ENCODE peak calls at places on chromosomes 13 and 19, in seven cellular contexts. One of them, this sample, is unnamed.

GRCh38 chr13:90752070-90752469 is 595.4 kb upstream of the MIR17HG start:
- DNase-seq in lung: no peak
- DNase-seq in H9: no peak
- DNase-seq in HEK293T: no peak
- DNase-seq in stimulated activated CD4-positive, alpha-beta T cell treated with anti-CD3 and anti-CD28 coated beads, Interleukin-12 subunit alpha, Interleukin-12 subunit beta, amount 100 ng/mL, for 48 hours: no peak
- DNase-seq in CD4-positive, alpha-beta T cell: no peak
- DNase-seq in T-helper 9 cell: no peak
- DNase-seq in this sample: no peak

GRCh38 chr13:99371956-99372355 is 64.8 kb upstream of the GPR183 start:
- DNase-seq in lung: no peak
- DNase-seq in H9: no peak
- DNase-seq in HEK293T: no peak
- DNase-seq in stimulated activated CD4-positive, alpha-beta T cell treated with anti-CD3 and anti-CD28 coated beads, Interleukin-12 subunit alpha, Interleukin-12 subunit beta, amount 100 ng/mL, for 48 hours: peak
- DNase-seq in CD4-positive, alpha-beta T cell: peak
- DNase-seq in T-helper 9 cell: peak
- DNase-seq in this sample: no peak

GRCh38 chr19:56111601-56112312 is 9.3 kb downstream of the ZNF787 start:
- DNase-seq in lung: peak
- DNase-seq in H9: no peak
- DNase-seq in HEK293T: no peak
- DNase-seq in stimulated activated CD4-positive, alpha-beta T cell treated with anti-CD3 and anti-CD28 coated beads, Interleukin-12 subunit alpha, Interleukin-12 subunit beta, amount 100 ng/mL, for 48 hours: no peak
- DNase-seq in CD4-positive, alpha-beta T cell: peak
- DNase-seq in T-helper 9 cell: no peak
- DNase-seq in this sample: no peak

GRCh38 chr13:30734434-30734833 is 909 bp upstream of the ALOX5AP start:
- DNase-seq in lung: no peak
- DNase-seq in H9: no peak
- DNase-seq in HEK293T: no peak
- DNase-seq in stimulated activated CD4-positive, alpha-beta T cell treated with anti-CD3 and anti-CD28 coated beads, Interleukin-12 subunit alpha, Interleukin-12 subunit beta, amount 100 ng/mL, for 48 hours: no peak
- DNase-seq in CD4-positive, alpha-beta T cell: no peak
- DNase-seq in T-helper 9 cell: no peak
- DNase-seq in this sample: no peak

GRCh38 chr13:107202371-107203023 is 634.6 kb upstream of the ARGLU1 start:
- DNase-seq in lung: peak
- DNase-seq in H9: no peak
- DNase-seq in HEK293T: no peak
- DNase-seq in stimulated activated CD4-positive, alpha-beta T cell treated with anti-CD3 and anti-CD28 coated beads, Interleukin-12 subunit alpha, Interleukin-12 subunit beta, amount 100 ng/mL, for 48 hours: no peak
- DNase-seq in CD4-positive, alpha-beta T cell: no peak
- DNase-seq in T-helper 9 cell: no peak
- DNase-seq in this sample: no peak

GRCh38 chr13:98441056-98441676 is 135.7 kb downstream of the STK24 start:
- DNase-seq in lung: no peak
- DNase-seq in H9: no peak
- DNase-seq in HEK293T: no peak
- DNase-seq in stimulated activated CD4-positive, alpha-beta T cell treated with anti-CD3 and anti-CD28 coated beads, Interleukin-12 subunit alpha, Interleukin-12 subunit beta, amount 100 ng/mL, for 48 hours: no peak
- DNase-seq in CD4-positive, alpha-beta T cell: no peak
- DNase-seq in T-helper 9 cell: no peak
- DNase-seq in this sample: no peak

GRCh38 chr13:74118328-74118727 is 15.9 kb downstream of the KLF12 start:
- DNase-seq in lung: no peak
- DNase-seq in H9: no peak
- DNase-seq in HEK293T: no peak
- DNase-seq in stimulated activated CD4-positive, alpha-beta T cell treated with anti-CD3 and anti-CD28 coated beads, Interleukin-12 subunit alpha, Interleukin-12 subunit beta, amount 100 ng/mL, for 48 hours: no peak
- DNase-seq in CD4-positive, alpha-beta T cell: no peak
- DNase-seq in T-helper 9 cell: no peak
- DNase-seq in this sample: no peak

GRCh38 chr13:90793261-90793785 is 554.2 kb upstream of the MIR17HG start:
- DNase-seq in lung: no peak
- DNase-seq in H9: no peak
- DNase-seq in HEK293T: no peak
- DNase-seq in stimulated activated CD4-positive, alpha-beta T cell treated with anti-CD3 and anti-CD28 coated beads, Interleukin-12 subunit alpha, Interleukin-12 subunit beta, amount 100 ng/mL, for 48 hours: no peak
- DNase-seq in CD4-positive, alpha-beta T cell: no peak
- DNase-seq in T-helper 9 cell: no peak
- DNase-seq in this sample: no peak

GRCh38 chr19:53102701-53103140 is 501 bp downstream of the ZNF160 start:
- DNase-seq in lung: no peak
- DNase-seq in H9: no peak
- DNase-seq in HEK293T: no peak
- DNase-seq in stimulated activated CD4-positive, alpha-beta T cell treated with anti-CD3 and anti-CD28 coated beads, Interleukin-12 subunit alpha, Interleukin-12 subunit beta, amount 100 ng/mL, for 48 hours: peak
- DNase-seq in CD4-positive, alpha-beta T cell: peak
- DNase-seq in T-helper 9 cell: peak
- DNase-seq in this sample: peak

GRCh38 chr13:70189981-70190380 is 81.7 kb upstream of the KLHL1 start:
- DNase-seq in lung: no peak
- DNase-seq in H9: no peak
- DNase-seq in HEK293T: no peak
- DNase-seq in stimulated activated CD4-positive, alpha-beta T cell treated with anti-CD3 and anti-CD28 coated beads, Interleukin-12 subunit alpha, Interleukin-12 subunit beta, amount 100 ng/mL, for 48 hours: no peak
- DNase-seq in CD4-positive, alpha-beta T cell: no peak
- DNase-seq in T-helper 9 cell: no peak
- DNase-seq in this sample: no peak

GRCh38 chr13:77429320-77430142 is 102.6 kb upstream of the MYCBP2 start:
- DNase-seq in lung: no peak
- DNase-seq in H9: no peak
- DNase-seq in HEK293T: no peak
- DNase-seq in stimulated activated CD4-positive, alpha-beta T cell treated with anti-CD3 and anti-CD28 coated beads, Interleukin-12 subunit alpha, Interleukin-12 subunit beta, amount 100 ng/mL, for 48 hours: peak
- DNase-seq in CD4-positive, alpha-beta T cell: no peak
- DNase-seq in T-helper 9 cell: no peak
- DNase-seq in this sample: no peak

GRCh38 chr19:7534531-7534980 is 961 bp upstream of the PNPLA6 start:
- DNase-seq in lung: peak
- DNase-seq in H9: peak
- DNase-seq in HEK293T: peak
- DNase-seq in stimulated activated CD4-positive, alpha-beta T cell treated with anti-CD3 and anti-CD28 coated beads, Interleukin-12 subunit alpha, Interleukin-12 subunit beta, amount 100 ng/mL, for 48 hours: peak
- DNase-seq in CD4-positive, alpha-beta T cell: no peak
- DNase-seq in T-helper 9 cell: peak
- DNase-seq in this sample: no peak

GRCh38 chr19:11479470-11480080 is 1.3 kb downstream of the ELAVL3 start:
- DNase-seq in lung: no peak
- DNase-seq in H9: peak
- DNase-seq in HEK293T: peak
- DNase-seq in stimulated activated CD4-positive, alpha-beta T cell treated with anti-CD3 and anti-CD28 coated beads, Interleukin-12 subunit alpha, Interleukin-12 subunit beta, amount 100 ng/mL, for 48 hours: no peak
- DNase-seq in CD4-positive, alpha-beta T cell: peak
- DNase-seq in T-helper 9 cell: no peak
- DNase-seq in this sample: no peak

GRCh38 chr13:22110368-22110767 is 439.5 kb downstream of the FGF9 start:
- DNase-seq in lung: no peak
- DNase-seq in H9: no peak
- DNase-seq in HEK293T: no peak
- DNase-seq in stimulated activated CD4-positive, alpha-beta T cell treated with anti-CD3 and anti-CD28 coated beads, Interleukin-12 subunit alpha, Interleukin-12 subunit beta, amount 100 ng/mL, for 48 hours: no peak
- DNase-seq in CD4-positive, alpha-beta T cell: no peak
- DNase-seq in T-helper 9 cell: no peak
- DNase-seq in this sample: no peak

GRCh38 chr13:56888455-56888854 is 252.3 kb upstream of the PRR20A start:
- DNase-seq in lung: no peak
- DNase-seq in H9: no peak
- DNase-seq in HEK293T: no peak
- DNase-seq in stimulated activated CD4-positive, alpha-beta T cell treated with anti-CD3 and anti-CD28 coated beads, Interleukin-12 subunit alpha, Interleukin-12 subunit beta, amount 100 ng/mL, for 48 hours: no peak
- DNase-seq in CD4-positive, alpha-beta T cell: no peak
- DNase-seq in T-helper 9 cell: no peak
- DNase-seq in this sample: no peak

GRCh38 chr13:37995052-37995451 is 125.5 kb upstream of the TRPC4 start:
- DNase-seq in lung: no peak
- DNase-seq in H9: no peak
- DNase-seq in HEK293T: peak
- DNase-seq in stimulated activated CD4-positive, alpha-beta T cell treated with anti-CD3 and anti-CD28 coated beads, Interleukin-12 subunit alpha, Interleukin-12 subunit beta, amount 100 ng/mL, for 48 hours: no peak
- DNase-seq in CD4-positive, alpha-beta T cell: no peak
- DNase-seq in T-helper 9 cell: no peak
- DNase-seq in this sample: no peak

GRCh38 chr19:27793128-27793643 is 1419.8 kb downstream of the UQCRFS1 start:
- DNase-seq in lung: peak
- DNase-seq in H9: peak
- DNase-seq in HEK293T: peak
- DNase-seq in stimulated activated CD4-positive, alpha-beta T cell treated with anti-CD3 and anti-CD28 coated beads, Interleukin-12 subunit alpha, Interleukin-12 subunit beta, amount 100 ng/mL, for 48 hours: peak
- DNase-seq in CD4-positive, alpha-beta T cell: peak
- DNase-seq in T-helper 9 cell: peak
- DNase-seq in this sample: peak

GRCh38 chr13:112838038-112838965 is 130.7 kb upstream of the MCF2L start:
- DNase-seq in lung: no peak
- DNase-seq in H9: no peak
- DNase-seq in HEK293T: no peak
- DNase-seq in stimulated activated CD4-positive, alpha-beta T cell treated with anti-CD3 and anti-CD28 coated beads, Interleukin-12 subunit alpha, Interleukin-12 subunit beta, amount 100 ng/mL, for 48 hours: no peak
- DNase-seq in CD4-positive, alpha-beta T cell: no peak
- DNase-seq in T-helper 9 cell: no peak
- DNase-seq in this sample: no peak

GRCh38 chr19:19823916-19824315 is 2.4 kb upstream of the ZNF506 start:
- DNase-seq in lung: no peak
- DNase-seq in H9: no peak
- DNase-seq in HEK293T: no peak
- DNase-seq in stimulated activated CD4-positive, alpha-beta T cell treated with anti-CD3 and anti-CD28 coated beads, Interleukin-12 subunit alpha, Interleukin-12 subunit beta, amount 100 ng/mL, for 48 hours: no peak
- DNase-seq in CD4-positive, alpha-beta T cell: no peak
- DNase-seq in T-helper 9 cell: no peak
- DNase-seq in this sample: no peak

GRCh38 chr13:100584901-100585300 is 3.7 kb downstream of the GGACT start:
- DNase-seq in lung: no peak
- DNase-seq in H9: no peak
- DNase-seq in HEK293T: no peak
- DNase-seq in stimulated activated CD4-positive, alpha-beta T cell treated with anti-CD3 and anti-CD28 coated beads, Interleukin-12 subunit alpha, Interleukin-12 subunit beta, amount 100 ng/mL, for 48 hours: no peak
- DNase-seq in CD4-positive, alpha-beta T cell: peak
- DNase-seq in T-helper 9 cell: no peak
- DNase-seq in this sample: no peak

GRCh38 chr19:3364501-3364858 is 1.9 kb upstream of the NFIC start:
- DNase-seq in lung: no peak
- DNase-seq in H9: no peak
- DNase-seq in HEK293T: no peak
- DNase-seq in stimulated activated CD4-positive, alpha-beta T cell treated with anti-CD3 and anti-CD28 coated beads, Interleukin-12 subunit alpha, Interleukin-12 subunit beta, amount 100 ng/mL, for 48 hours: no peak
- DNase-seq in CD4-positive, alpha-beta T cell: no peak
- DNase-seq in T-helper 9 cell: no peak
- DNase-seq in this sample: no peak

GRCh38 chr13:47555235-47555634 is 445.8 kb downstream of the SUCLA2 start:
- DNase-seq in lung: no peak
- DNase-seq in H9: no peak
- DNase-seq in HEK293T: no peak
- DNase-seq in stimulated activated CD4-positive, alpha-beta T cell treated with anti-CD3 and anti-CD28 coated beads, Interleukin-12 subunit alpha, Interleukin-12 subunit beta, amount 100 ng/mL, for 48 hours: no peak
- DNase-seq in CD4-positive, alpha-beta T cell: no peak
- DNase-seq in T-helper 9 cell: no peak
- DNase-seq in this sample: no peak

GRCh38 chr19:39467941-39468340 is 12.7 kb upstream of the TIMM50 start:
- DNase-seq in lung: no peak
- DNase-seq in H9: no peak
- DNase-seq in HEK293T: no peak
- DNase-seq in stimulated activated CD4-positive, alpha-beta T cell treated with anti-CD3 and anti-CD28 coated beads, Interleukin-12 subunit alpha, Interleukin-12 subunit beta, amount 100 ng/mL, for 48 hours: no peak
- DNase-seq in CD4-positive, alpha-beta T cell: no peak
- DNase-seq in T-helper 9 cell: no peak
- DNase-seq in this sample: no peak

GRCh38 chr13:24680258-24680920 is at the start of gene ATP12A:
- DNase-seq in lung: no peak
- DNase-seq in H9: peak
- DNase-seq in HEK293T: peak
- DNase-seq in stimulated activated CD4-positive, alpha-beta T cell treated with anti-CD3 and anti-CD28 coated beads, Interleukin-12 subunit alpha, Interleukin-12 subunit beta, amount 100 ng/mL, for 48 hours: peak
- DNase-seq in CD4-positive, alpha-beta T cell: peak
- DNase-seq in T-helper 9 cell: peak
- DNase-seq in this sample: no peak

GRCh38 chr13:73765651-73766384 is 368.4 kb downstream of the KLF12 start:
- DNase-seq in lung: peak
- DNase-seq in H9: peak
- DNase-seq in HEK293T: peak
- DNase-seq in stimulated activated CD4-positive, alpha-beta T cell treated with anti-CD3 and anti-CD28 coated beads, Interleukin-12 subunit alpha, Interleukin-12 subunit beta, amount 100 ng/mL, for 48 hours: peak
- DNase-seq in CD4-positive, alpha-beta T cell: peak
- DNase-seq in T-helper 9 cell: peak
- DNase-seq in this sample: peak

GRCh38 chr13:77386046-77386445 is 59.2 kb upstream of the MYCBP2 start:
- DNase-seq in lung: no peak
- DNase-seq in H9: no peak
- DNase-seq in HEK293T: no peak
- DNase-seq in stimulated activated CD4-positive, alpha-beta T cell treated with anti-CD3 and anti-CD28 coated beads, Interleukin-12 subunit alpha, Interleukin-12 subunit beta, amount 100 ng/mL, for 48 hours: no peak
- DNase-seq in CD4-positive, alpha-beta T cell: no peak
- DNase-seq in T-helper 9 cell: no peak
- DNase-seq in this sample: no peak

GRCh38 chr13:49786609-49787008 is 5.9 kb downstream of the KPNA3 start:
- DNase-seq in lung: no peak
- DNase-seq in H9: no peak
- DNase-seq in HEK293T: no peak
- DNase-seq in stimulated activated CD4-positive, alpha-beta T cell treated with anti-CD3 and anti-CD28 coated beads, Interleukin-12 subunit alpha, Interleukin-12 subunit beta, amount 100 ng/mL, for 48 hours: no peak
- DNase-seq in CD4-positive, alpha-beta T cell: no peak
- DNase-seq in T-helper 9 cell: no peak
- DNase-seq in this sample: no peak

GRCh38 chr13:51175639-51176038 is 46.6 kb upstream of the FAM124A start:
- DNase-seq in lung: no peak
- DNase-seq in H9: no peak
- DNase-seq in HEK293T: no peak
- DNase-seq in stimulated activated CD4-positive, alpha-beta T cell treated with anti-CD3 and anti-CD28 coated beads, Interleukin-12 subunit alpha, Interleukin-12 subunit beta, amount 100 ng/mL, for 48 hours: no peak
- DNase-seq in CD4-positive, alpha-beta T cell: no peak
- DNase-seq in T-helper 9 cell: no peak
- DNase-seq in this sample: no peak

GRCh38 chr13:111503905-111504695 is 183.7 kb downstream of the TEX29 start:
- DNase-seq in lung: no peak
- DNase-seq in H9: no peak
- DNase-seq in HEK293T: no peak
- DNase-seq in stimulated activated CD4-positive, alpha-beta T cell treated with anti-CD3 and anti-CD28 coated beads, Interleukin-12 subunit alpha, Interleukin-12 subunit beta, amount 100 ng/mL, for 48 hours: no peak
- DNase-seq in CD4-positive, alpha-beta T cell: no peak
- DNase-seq in T-helper 9 cell: no peak
- DNase-seq in this sample: no peak

GRCh38 chr19:34733266-34733825 is 697 bp upstream of the ZNF181 start:
- DNase-seq in lung: peak
- DNase-seq in H9: peak
- DNase-seq in HEK293T: peak
- DNase-seq in stimulated activated CD4-positive, alpha-beta T cell treated with anti-CD3 and anti-CD28 coated beads, Interleukin-12 subunit alpha, Interleukin-12 subunit beta, amount 100 ng/mL, for 48 hours: peak
- DNase-seq in CD4-positive, alpha-beta T cell: no peak
- DNase-seq in T-helper 9 cell: no peak
- DNase-seq in this sample: peak

GRCh38 chr19:10454267-10454666 is 33.9 kb downstream of the PDE4A start:
- DNase-seq in lung: no peak
- DNase-seq in H9: peak
- DNase-seq in HEK293T: peak
- DNase-seq in stimulated activated CD4-positive, alpha-beta T cell treated with anti-CD3 and anti-CD28 coated beads, Interleukin-12 subunit alpha, Interleukin-12 subunit beta, amount 100 ng/mL, for 48 hours: no peak
- DNase-seq in CD4-positive, alpha-beta T cell: no peak
- DNase-seq in T-helper 9 cell: no peak
- DNase-seq in this sample: no peak

GRCh38 chr19:639251-640155 is at the start of gene FGF22:
- DNase-seq in lung: peak
- DNase-seq in H9: peak
- DNase-seq in HEK293T: peak
- DNase-seq in stimulated activated CD4-positive, alpha-beta T cell treated with anti-CD3 and anti-CD28 coated beads, Interleukin-12 subunit alpha, Interleukin-12 subunit beta, amount 100 ng/mL, for 48 hours: peak
- DNase-seq in CD4-positive, alpha-beta T cell: peak
- DNase-seq in T-helper 9 cell: peak
- DNase-seq in this sample: peak

GRCh38 chr13:24159921-24160324 is 597 bp upstream of the SPATA13 start:
- DNase-seq in lung: no peak
- DNase-seq in H9: peak
- DNase-seq in HEK293T: no peak
- DNase-seq in stimulated activated CD4-positive, alpha-beta T cell treated with anti-CD3 and anti-CD28 coated beads, Interleukin-12 subunit alpha, Interleukin-12 subunit beta, amount 100 ng/mL, for 48 hours: no peak
- DNase-seq in CD4-positive, alpha-beta T cell: no peak
- DNase-seq in T-helper 9 cell: no peak
- DNase-seq in this sample: no peak

This sample was measured in CMK.